ENCODE peak calls at places on chromosome 1, in seven cellular contexts. R is GM12878; Y is stomach; D is neural progenitor cell; N is left ventricle myocardium inferior; U is lower lobe of right lung; V is CD8-positive, alpha-beta T cell. J is an unnamed sample.
A peak's percentile ranks its signal among the peaks of the same experiment; 100 is the strongest.

GRCh38 chr1:201937624-201938212 is 8.6 kb downstream of the LMOD1 start:
- DNase-seq in R (no peak), Y (no peak), D (no peak), N (no peak), U (no peak), V (no peak), J (no peak)

GRCh38 chr1:62452951-62453350 is 16.1 kb downstream of the USP1 start:
- DNase-seq in R (no peak), Y (no peak), D (no peak), N (no peak), U (no peak), V (no peak), J (no peak)

GRCh38 chr1:78543941-78544630 is 53.3 kb downstream of the PTGFR start:
- DNase-seq in R (no peak), Y (no peak), D (no peak), N (no peak), U (no peak), V (no peak), J (no peak)

GRCh38 chr1:201253906-201254624 is 29.2 kb upstream of the PKP1 start:
- DNase-seq in R (no peak), Y (no peak), D (no peak), N (no peak), U (no peak), V (no peak), J (no peak)

GRCh38 chr1:24564695-24565094 is 8.8 kb downstream of the NCMAP start:
- DNase-seq in R (no peak), Y (no peak), D (no peak), N (no peak), U (no peak), V (no peak), J (no peak)

GRCh38 chr1:175470591-175470990 is 272.8 kb downstream of the TNR start:
- DNase-seq in R (no peak), Y (no peak), D (no peak), N (no peak), U (no peak), V (no peak), J (no peak)

GRCh38 chr1:58764294-58764978 is 19.4 kb downstream of the JUN start:
- DNase-seq in R (no peak), Y (no peak), D (no peak), N (no peak), U (no peak), V (no peak), J (no peak)

GRCh38 chr1:181551249-181551648 is 67.9 kb downstream of the CACNA1E start:
- DNase-seq in R (no peak), Y (peak; percentile 27), D (peak; percentile 79), N (no peak), U (no peak), V (no peak), J (peak; percentile 16)

GRCh38 chr1:241156231-241156965 is 200.6 kb downstream of the RGS7 start:
- DNase-seq in R (no peak), Y (peak; percentile 39), D (no peak), N (no peak), U (no peak), V (no peak), J (no peak)

GRCh38 chr1:167301355-167301754 is 80.7 kb downstream of the POU2F1 start:
- DNase-seq in R (no peak), Y (no peak), D (peak; percentile 45), N (no peak), U (no peak), V (no peak), J (no peak)

GRCh38 chr1:224223819-224224714 is 41.0 kb downstream of the DEGS1 start:
- DNase-seq in R (no peak), Y (no peak), D (no peak), N (no peak), U (no peak), V (no peak), J (no peak)

GRCh38 chr1:11927866-11928592 is 1.8 kb upstream of the KIAA2013 start:
- DNase-seq in R (no peak), Y (no peak), D (no peak), N (no peak), U (no peak), V (no peak), J (no peak)

GRCh38 chr1:107523736-107524135 is 382.9 kb downstream of the NTNG1 start:
- DNase-seq in R (no peak), Y (no peak), D (peak; percentile 70), N (no peak), U (no peak), V (no peak), J (no peak)

GRCh38 chr1:71232166-71232763 is 151.4 kb upstream of the ZRANB2 start:
- DNase-seq in R (no peak), Y (no peak), D (no peak), N (no peak), U (no peak), V (no peak), J (no peak)

GRCh38 chr1:109912873-109913272 is 2.2 kb downstream of the CSF1 start:
- DNase-seq in R (no peak), Y (no peak), D (no peak), N (no peak), U (no peak), V (no peak), J (no peak)
- H3K4me1 ChIP-seq in R (peaks cover 4% of the 10 kb centered on the region), Y (peaks cover 44% of the 10 kb centered on the region), D (peaks cover 25% of the 10 kb centered on the region), N (peaks cover 87% of the 10 kb centered on the region), U (peaks cover 61% of the 10 kb centered on the region), V (peaks cover 13% of the 10 kb centered on the region), J (peaks cover 12% of the 10 kb centered on the region)

GRCh38 chr1:110673197-110673701 is 1.5 kb downstream of the KCNA3 start:
- DNase-seq in R (no peak), Y (no peak), D (no peak), N (no peak), U (no peak), V (peak; percentile 65), J (no peak)

GRCh38 chr1:110677016-110677415 is 2.3 kb upstream of the KCNA3 start:
- DNase-seq in R (no peak), Y (no peak), D (no peak), N (no peak), U (no peak), V (no peak), J (no peak)

GRCh38 chr1:110673805-110674336 is 869 bp downstream of the KCNA3 start:
- DNase-seq in R (no peak), Y (no peak), D (no peak), N (no peak), U (peak; percentile 49), V (peak; percentile 79), J (no peak)

GRCh38 chr1:110674337-110675059 is at the start of gene KCNA3:
- DNase-seq in R (no peak), Y (peak; percentile 44), D (peak; percentile 91), N (peak; percentile 19), U (peak; percentile 80), V (peak; percentile 81), J (peak; percentile 65)

DNA sequence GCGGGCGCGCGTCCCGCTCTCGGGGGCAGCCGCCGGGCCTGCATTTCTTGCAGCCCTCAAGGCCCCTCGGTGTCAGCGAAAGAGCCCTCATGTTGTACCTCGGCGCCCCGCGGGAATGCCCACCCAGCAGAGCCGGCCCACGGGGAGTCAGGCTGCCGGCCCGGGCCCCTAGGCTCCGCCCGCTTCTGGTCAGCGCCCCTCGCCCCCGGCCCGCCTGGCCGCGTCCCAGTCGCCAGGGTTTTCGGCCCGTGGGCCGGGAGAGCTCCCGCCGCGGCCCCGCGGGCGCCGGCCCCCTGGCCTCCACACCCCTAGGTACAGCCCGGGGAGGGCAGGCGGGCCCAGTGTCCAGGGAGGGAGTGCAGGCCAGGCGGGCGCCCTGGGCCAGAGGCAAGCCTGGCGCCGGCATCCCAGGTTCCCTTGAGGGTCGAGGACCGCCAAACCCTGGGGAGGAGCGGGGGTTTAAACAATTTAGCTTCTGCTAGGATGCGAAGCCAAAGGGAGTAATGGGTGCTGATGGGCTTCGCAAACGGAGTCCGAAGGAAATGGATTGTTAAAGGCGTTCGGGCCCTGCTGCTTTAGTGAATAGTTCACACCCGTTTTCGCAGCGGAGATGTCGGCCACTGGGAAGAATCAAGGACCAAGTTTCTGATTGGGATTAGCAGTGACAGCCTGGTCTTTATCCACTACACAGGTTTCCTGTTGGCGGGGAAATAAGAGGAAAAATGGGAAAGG is 486 bp upstream of the KCNA3 start:
- DNase-seq in R (no peak), Y (no peak), D (peak; percentile 45), N (no peak), U (no peak), V (peak; percentile 50), J (no peak)
- H3K4me3 ChIP-seq in R (peak overlapping the region; percentile 64), Y (peak overlapping the region; percentile 51), D (peak overlapping the region; percentile 66), N (peak overlapping the region; percentile 73), U (peak overlapping the region; percentile 65), V (peak overlapping the region; percentile 75), J (peak overlapping the region; percentile 57)

DNA sequence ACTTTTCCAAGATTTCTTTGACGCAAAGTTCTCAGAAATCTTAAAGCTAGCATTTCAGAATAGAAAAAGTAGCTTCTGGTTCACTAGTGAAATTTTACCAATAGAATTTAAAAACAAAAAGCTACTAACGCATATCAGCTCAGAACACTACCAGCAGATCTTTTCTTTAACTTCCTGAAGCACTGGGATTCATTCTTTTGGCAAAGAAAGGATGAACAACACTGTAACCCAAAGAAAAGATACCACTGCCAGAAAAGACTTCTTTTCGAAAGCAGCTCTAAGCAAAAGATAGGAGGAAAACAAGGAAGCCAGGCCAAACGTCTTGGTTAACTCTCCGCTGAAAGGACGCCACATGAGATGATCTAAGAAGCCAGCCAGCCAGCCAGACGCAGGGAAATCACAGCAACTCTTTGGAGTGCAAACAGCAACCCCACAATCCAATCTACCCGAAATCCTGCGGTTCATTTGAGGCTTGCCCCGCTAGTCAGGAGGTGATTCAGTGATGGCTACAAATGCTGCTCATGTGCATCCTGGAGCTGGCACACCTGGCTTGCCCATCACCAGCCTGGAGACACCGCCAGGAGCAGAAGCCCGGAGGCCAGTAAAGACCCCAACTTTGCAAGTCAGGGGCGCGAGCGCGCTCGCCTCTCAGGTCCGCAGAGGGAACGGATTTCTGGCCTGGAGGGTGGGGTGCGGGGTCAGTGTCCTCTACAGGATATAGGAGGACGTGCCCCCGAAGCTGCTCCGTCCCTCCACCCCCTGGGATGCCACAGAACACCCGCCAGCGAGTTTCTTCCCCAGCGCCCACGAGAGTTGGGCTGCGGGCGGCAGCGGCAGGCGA is 812 bp downstream of the NBPF1 start:
- DNase-seq in R (no peak), Y (peak; percentile 67), D (peak; percentile 88), N (peak; percentile 63), U (peak; percentile 64), V (peak; percentile 74), J (no peak)
- TF ChIP-seq CTCF in R (no peak), Y (no peak), D (no peak), N (no peak), U (no peak), V (no peak), J (no peak)

DNA sequence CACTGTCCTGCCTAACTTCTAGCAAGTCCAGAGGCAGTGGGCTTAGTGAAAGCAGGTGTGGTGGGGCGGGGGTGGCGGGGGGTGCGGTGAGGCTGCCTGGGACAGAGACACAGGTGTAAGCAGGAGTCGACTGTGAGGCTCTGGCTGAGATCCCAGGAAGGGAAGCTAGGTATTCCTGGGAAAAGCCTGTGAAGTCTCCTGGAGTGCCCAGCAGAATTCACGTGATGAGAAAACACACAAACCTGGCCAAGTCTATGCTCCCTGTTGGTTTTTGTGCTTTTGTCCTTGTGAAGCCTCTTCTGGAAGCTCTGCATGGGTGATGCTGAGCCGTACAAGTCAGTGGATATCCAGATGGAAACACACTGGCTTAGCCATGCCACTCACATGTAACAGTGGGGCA is 5.3 kb downstream of the GALNT2 start:
- DNase-seq in R (no peak), Y (peak; percentile 33), D (no peak), N (no peak), U (no peak), V (no peak), J (no peak)
- H3K4me1 ChIP-seq in R (no peaks in the 10 kb centered on the region), Y (peaks cover 36% of the 10 kb centered on the region), D (peaks cover 22% of the 10 kb centered on the region), N (peaks cover 74% of the 10 kb centered on the region), U (peaks cover 18% of the 10 kb centered on the region), V (peaks cover 10% of the 10 kb centered on the region), J (no peaks in the 10 kb centered on the region)

GRCh38 chr1:239719642-239720258 is 333.4 kb downstream of the CHRM3 start:
- DNase-seq in R (no peak), Y (no peak), D (no peak), N (no peak), U (no peak), V (peak; percentile 70), J (no peak)
- H3K4me3 ChIP-seq in R (no peak overlapping the region), Y (peak overlapping the region; percentile 8), D (no peak overlapping the region), N (no peak overlapping the region), U (peak overlapping the region; percentile 13), V (peak overlapping the region; percentile 64), J (no peak overlapping the region)

J was measured in BE2C.